ENCODE peak calls at places on chromosome 16, in eight cellular contexts. Z is trophoblast cell, A is Peyer's patch, S is renal cortical epithelial cell, B is amygdala, I is heart left ventricle, O is HEK293T, D is GM12864. V is an unnamed sample.

GRCh38 chr16:11094838-11095565 is 150.6 kb downstream of the CLEC16A start:
- DNase-seq in Z (no peak), A (peak), S (peak), B (no peak), I (no peak), O (no peak), D (no peak), V (no peak)

GRCh38 chr16:74748042-74748709 is 26.4 kb downstream of the FA2H start:
- DNase-seq in Z (no peak), A (no peak), S (no peak), B (peak), I (no peak), O (no peak), D (no peak), V (peak)

GRCh38 chr16:10256855-10257641 is 74.8 kb upstream of the GRIN2A start:
- DNase-seq in Z (peak), A (peak), S (peak), B (no peak), I (no peak), O (peak), D (no peak), V (no peak)

GRCh38 chr16:48383204-48383876 is 1.9 kb downstream of the SIAH1 start:
- DNase-seq in Z (no peak), A (no peak), S (no peak), B (no peak), I (no peak), O (no peak), D (no peak), V (no peak)

GRCh38 chr16:67995423-67995822 is 3.9 kb downstream of the DPEP2 start:
- DNase-seq in Z (no peak), A (no peak), S (no peak), B (no peak), I (no peak), O (peak), D (no peak), V (no peak)

GRCh38 chr16:46730126-46730525 is 18.0 kb downstream of the MYLK3 start:
- DNase-seq in Z (no peak), A (no peak), S (no peak), B (no peak), I (no peak), O (no peak), D (no peak), V (no peak)

GRCh38 chr16:85570213-85570734 is 42.8 kb upstream of the GSE1 start:
- DNase-seq in Z (peak), A (peak), S (peak), B (no peak), I (no peak), O (no peak), D (no peak), V (no peak)

GRCh38 chr16:80029706-80030481 is 429.4 kb upstream of the MAF start:
- DNase-seq in Z (no peak), A (no peak), S (peak), B (no peak), I (no peak), O (no peak), D (no peak), V (no peak)

GRCh38 chr16:56190903-56191806 is at the start of gene GNAO1:
- DNase-seq in Z (peak), A (peak), S (no peak), B (peak), I (peak), O (peak), D (no peak), V (peak)

GRCh38 chr16:65312071-65312470 is 190.2 kb upstream of the CDH11 start:
- DNase-seq in Z (no peak), A (no peak), S (no peak), B (no peak), I (no peak), O (no peak), D (no peak), V (no peak)

GRCh38 chr16:9090101-9090959 is 1.1 kb upstream of the HAPSTR1 start:
- DNase-seq in Z (no peak), A (peak), S (no peak), B (no peak), I (peak), O (peak), D (no peak), V (peak)

GRCh38 chr16:85523602-85524364 is 89.3 kb upstream of the GSE1 start:
- DNase-seq in Z (peak), A (no peak), S (no peak), B (no peak), I (no peak), O (peak), D (no peak), V (no peak)

GRCh38 chr16:15427648-15428239 is 6.6 kb upstream of the BMERB1 start:
- DNase-seq in Z (peak), A (peak), S (peak), B (peak), I (peak), O (peak), D (peak), V (peak)

V was measured in hypothalamus.